ENCODE peak calls at places on chromosomes 2 and 18, in four cellular contexts. V, U, H and M are unnamed samples.
A peak's percentile ranks its signal among the peaks of the same experiment; 100 is the strongest.

GRCh38 chr2:98551316-98551715 is 57.0 kb downstream of the COA5 start:
- DNase-seq in V (no peak), U (no peak), H (no peak), M (no peak)

GRCh38 chr2:1645761-1646476 is 98.4 kb downstream of the PXDN start:
- DNase-seq in V (peak; percentile 71), U (no peak), H (no peak), M (no peak)

GRCh38 chr2:85987266-85988178 is 98.7 kb upstream of the ST3GAL5 start:
- DNase-seq in V (peak; percentile 59), U (no peak), H (no peak), M (peak; percentile 18)

GRCh38 chr18:30328839-30329238 is 713.7 kb downstream of the DSC3 start:
- DNase-seq in V (no peak), U (peak; percentile 6), H (no peak), M (no peak)

GRCh38 chr18:3099327-3099726 is 86.4 kb upstream of the LPIN2 start:
- DNase-seq in V (no peak), U (no peak), H (no peak), M (no peak)

GRCh38 chr2:43269074-43269572 is 42.7 kb upstream of the ZFP36L2 start:
- DNase-seq in V (peak; percentile 95), U (no peak), H (no peak), M (peak; percentile 53)

GRCh38 chr18:55265916-55266488 is 306.7 kb upstream of the CCDC68 start:
- DNase-seq in V (no peak), U (no peak), H (no peak), M (no peak)

GRCh38 chr18:12768622-12769021 is 65.8 kb downstream of the PSMG2 start:
- DNase-seq in V (no peak), U (no peak), H (no peak), M (no peak)

GRCh38 chr2:237165405-237166276 is 80.0 kb downstream of the COPS8 start:
- DNase-seq in V (no peak), U (peak; percentile 35), H (no peak), M (no peak)

GRCh38 chr2:11465485-11466306 is at the start of gene E2F6:
- DNase-seq in V (peak; percentile 97), U (peak; percentile 88), H (peak; percentile 89), M (peak; percentile 96)
- H3K9ac ChIP-seq in V (peak within 1 kb of the TSS; percentile 66), U (peak within 1 kb of the TSS; percentile 69), H (peak within 1 kb of the TSS; percentile 80), M (peak within 1 kb of the TSS; percentile 6)

GRCh38 chr2:203783496-203784203 is 77.2 kb downstream of the CD28 start:
- DNase-seq in V (no peak), U (no peak), H (no peak), M (no peak)
- H3K9ac ChIP-seq in V (no peak overlapping the region), U (no peak overlapping the region), H (no peak overlapping the region), M (no peak overlapping the region)

GRCh38 chr2:217964658-217965161 is 38.1 kb downstream of the TNS1 start:
- DNase-seq in V (peak; percentile 90), U (no peak), H (no peak), M (no peak)
- H3K9ac ChIP-seq in V (peak overlapping the region; percentile 23), U (no peak overlapping the region), H (no peak overlapping the region), M (peak overlapping the region; percentile 33)

DNA sequence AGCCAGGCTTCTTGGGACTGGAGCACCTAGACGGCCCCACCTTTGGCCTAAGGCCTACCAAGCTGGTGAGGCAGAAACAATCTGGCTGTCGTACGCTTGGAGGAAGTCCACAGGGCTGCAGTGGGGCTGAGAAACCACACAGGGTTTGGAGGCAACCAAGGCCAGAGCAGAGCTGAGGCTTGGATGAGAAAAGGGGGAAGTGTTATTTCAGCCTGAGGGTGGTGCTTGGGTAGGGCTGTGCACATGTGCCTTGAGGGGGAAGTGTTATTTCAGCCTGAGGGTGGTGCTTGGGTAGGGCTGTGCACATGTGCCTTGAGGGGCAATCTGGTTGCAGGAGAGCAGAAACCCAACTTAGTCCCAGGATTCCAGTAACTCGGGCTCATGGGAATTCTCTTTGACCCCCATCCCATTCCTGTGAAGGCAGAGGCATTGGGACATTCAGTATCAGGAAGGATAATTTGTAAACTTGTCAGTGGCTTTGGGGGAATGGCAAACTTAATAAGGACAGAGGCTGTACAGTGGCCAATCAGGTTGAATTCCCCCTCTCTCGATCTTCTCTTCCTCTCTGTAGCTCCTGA is 973 bp upstream of the FBXO41 start:
- DNase-seq in V (no peak), U (no peak), H (peak; percentile 98), M (no peak)
- H3K9ac ChIP-seq in V (no peak overlapping the region), U (peak overlapping the region; percentile 87), H (peak overlapping the region; percentile 97), M (no peak overlapping the region)

GRCh38 chr2:195648780-195649179 is 8.2 kb upstream of the SLC39A10 start:
- DNase-seq in V (no peak), U (no peak), H (peak; percentile 46), M (no peak)

GRCh38 chr2:195652916-195653315 is 4.1 kb upstream of the SLC39A10 start:
- DNase-seq in V (no peak), U (no peak), H (no peak), M (no peak)

GRCh38 chr2:195651041-195651440 is 6.0 kb upstream of the SLC39A10 start:
- DNase-seq in V (no peak), U (no peak), H (peak; percentile 79), M (no peak)

GRCh38 chr2:195647302-195647701 is 9.7 kb upstream of the SLC39A10 start:
- DNase-seq in V (no peak), U (no peak), H (peak; percentile 56), M (no peak)

DNA sequence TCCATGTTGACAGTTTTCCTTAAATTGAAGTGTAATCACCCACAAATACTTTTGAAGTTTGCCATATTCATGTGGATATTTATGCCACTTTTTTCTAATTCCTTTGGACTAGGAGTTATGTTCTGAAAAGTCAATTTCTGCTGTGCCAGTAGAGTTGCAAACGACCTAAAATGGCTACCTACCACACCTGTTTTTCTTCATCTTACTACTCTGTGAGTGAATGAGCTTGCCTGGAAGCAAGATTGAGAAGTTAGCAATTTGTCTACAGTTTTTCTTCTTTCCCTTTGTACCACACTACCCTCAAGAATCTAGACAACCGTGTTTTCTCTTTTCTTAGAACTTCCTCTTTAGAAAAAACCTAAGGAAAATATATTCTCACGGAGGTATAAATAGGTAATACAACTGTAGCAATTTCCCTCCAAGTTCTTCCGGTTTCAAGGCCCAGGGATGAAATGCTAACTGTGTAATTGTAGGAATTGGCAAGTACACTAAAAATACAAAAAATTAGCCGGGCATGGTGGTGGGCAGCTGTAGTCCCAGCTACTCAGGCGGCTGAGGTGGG is 7.3 kb upstream of the SLC39A10 start:
- DNase-seq in V (no peak), U (no peak), H (peak; percentile 84), M (no peak)
- H3K9ac ChIP-seq in V (no peak overlapping the region), U (no peak overlapping the region), H (peak overlapping the region; percentile 70), M (no peak overlapping the region)

GRCh38 chr2:193584001-193584400 is 1389.3 kb upstream of the TMEFF2 start:
- DNase-seq in V (no peak), U (peak; percentile 32), H (peak; percentile 43), M (no peak)
- H3K9ac ChIP-seq in V (no peak overlapping the region), U (no peak overlapping the region), H (no peak overlapping the region), M (no peak overlapping the region)

GRCh38 chr18:21702602-21703001 is 2.0 kb downstream of the ABHD3 start:
- DNase-seq in V (no peak), U (no peak), H (no peak), M (no peak)
- H3K9ac ChIP-seq in V (no peak overlapping the region), U (peak overlapping the region; percentile 82), H (peak overlapping the region; percentile 63), M (no peak overlapping the region)